ENCODE peak calls at places on chromosomes 6 and 20, in four cellular contexts. K is uterus, I is testis, W is vagina. N is an unnamed sample.

GRCh38 chr20:44176833-44177533 is 10.0 kb downstream of the JPH2 start:
- DNase-seq in K (no peak), W (no peak), I (no peak), N (no peak)

GRCh38 chr6:137926207-137926731 is 59.2 kb downstream of the TNFAIP3 start:
- DNase-seq in I (no peak), W (no peak), K (no peak), N (peak)

GRCh38 chr20:62716198-62716940 is 7.7 kb downstream of the NTSR1 start:
- DNase-seq in K (no peak), I (no peak), W (no peak), N (no peak)

GRCh38 chr6:62775427-62776022 is 435.7 kb upstream of the FKBP1C start:
- DNase-seq in W (no peak), I (no peak), K (no peak), N (no peak)

GRCh38 chr6:128882991-128883571 is at the start of gene LAMA2:
- DNase-seq in I (peak), K (peak), W (no peak), N (peak)

GRCh38 chr6:157471895-157472686 is 91.1 kb downstream of the ZDHHC14 start:
- DNase-seq in K (no peak), I (no peak), W (no peak), N (peak)

GRCh38 chr20:3658019-3658707 is 5.0 kb downstream of the GFRA4 start:
- DNase-seq in I (no peak), K (no peak), W (no peak), N (no peak)

GRCh38 chr6:47787620-47788497 is 6.0 kb downstream of the OPN5 start:
- DNase-seq in I (peak), K (peak), W (no peak), N (peak)

GRCh38 chr20:62688855-62689460 is 19.7 kb upstream of the NTSR1 start:
- DNase-seq in I (no peak), W (no peak), K (no peak), N (no peak)

GRCh38 chr6:138105880-138106664 is 1.1 kb downstream of the PERP start:
- DNase-seq in I (no peak), K (no peak), W (no peak), N (no peak)

GRCh38 chr6:148509152-148509571 is 166.5 kb downstream of the SASH1 start:
- DNase-seq in W (no peak), I (no peak), K (no peak), N (no peak)

GRCh38 chr6:15744824-15745402 is 82.1 kb upstream of the DTNBP1 start:
- DNase-seq in I (no peak), K (no peak), W (no peak), N (no peak)

GRCh38 chr6:14655201-14655988 is 537.8 kb downstream of the CD83 start:
- DNase-seq in K (no peak), W (no peak), I (no peak), N (no peak)

GRCh38 chr6:139990865-139991264 is 616.4 kb upstream of the CITED2 start:
- DNase-seq in I (no peak), K (no peak), W (no peak), N (peak)

GRCh38 chr6:138237463-138237862 is 19.2 kb upstream of the PBOV1 start:
- DNase-seq in I (no peak), W (no peak), K (no peak), N (no peak)

GRCh38 chr6:169232507-169232931 is 21.1 kb downstream of the THBS2 start:
- DNase-seq in I (no peak), K (no peak), W (peak), N (no peak)

GRCh38 chr6:72218125-72218524 is 331.8 kb downstream of the RIMS1 start:
- DNase-seq in K (no peak), W (no peak), I (peak), N (peak)

GRCh38 chr20:50043573-50044352 is 61.0 kb downstream of the SNAI1 start:
- DNase-seq in K (no peak), I (no peak), W (no peak), N (no peak)

GRCh38 chr20:50044353-50044960 is 61.7 kb downstream of the SNAI1 start:
- DNase-seq in W (no peak), K (no peak), I (no peak), N (no peak)

GRCh38 chr20:50040432-50041237 is 57.9 kb downstream of the SNAI1 start:
- DNase-seq in W (no peak), K (no peak), I (no peak), N (no peak)

GRCh38 chr20:50041238-50041915 is 58.6 kb downstream of the SNAI1 start:
- DNase-seq in W (no peak), K (no peak), I (no peak), N (no peak)

DNA sequence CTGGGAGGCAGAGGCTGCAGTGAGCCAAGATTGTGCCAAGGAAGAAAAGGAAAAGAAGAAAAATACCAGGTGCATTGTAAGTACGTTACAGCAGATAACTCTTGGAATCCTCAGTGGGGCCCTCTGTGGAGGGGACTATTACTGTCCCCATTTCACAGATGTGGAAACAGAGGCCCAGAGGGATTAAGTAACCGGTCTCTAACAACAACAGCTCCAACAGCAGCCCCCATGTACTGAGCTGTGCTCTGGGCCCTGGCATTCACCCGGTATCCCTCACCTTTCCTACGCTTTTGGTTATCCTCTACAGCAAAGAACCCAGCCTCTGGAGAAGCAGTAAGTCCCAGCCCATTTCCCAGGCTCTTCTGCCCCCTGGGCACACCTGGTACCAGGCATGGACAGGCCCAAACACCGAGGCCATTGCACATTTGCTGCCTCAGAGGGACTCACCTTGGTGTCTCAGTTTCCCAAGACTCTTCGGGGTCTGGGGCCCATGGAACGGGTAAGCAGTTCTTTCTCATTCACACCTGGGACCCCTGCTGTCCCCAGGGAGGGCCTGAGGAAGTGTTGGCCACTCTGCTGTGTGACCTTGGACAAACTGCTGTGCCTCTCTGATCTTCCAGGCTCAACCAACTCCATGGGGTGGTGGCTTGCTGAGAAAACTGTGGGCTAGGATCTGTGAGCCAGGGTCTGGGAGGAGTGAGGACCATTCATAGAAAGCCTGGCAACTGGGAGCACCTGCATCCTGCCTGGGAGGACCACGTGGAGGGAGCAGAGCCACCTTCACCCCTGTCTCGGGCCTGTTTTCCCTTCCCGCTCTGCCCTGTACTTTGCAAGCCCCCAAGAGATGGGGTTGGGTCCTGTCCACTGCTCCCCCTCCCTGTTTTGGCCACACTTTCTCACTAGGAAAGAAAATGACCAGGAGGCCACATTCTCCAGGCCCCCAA is 59.9 kb downstream of the SNAI1 start:
- DNase-seq in K (no peak), I (no peak), W (no peak), N (no peak)
- TF ChIP-seq POLR2A in K (no peak), I (no peak), W (no peak), N (no peak)

GRCh38 chr20:7858851-7859250 is 81.4 kb downstream of the HAO1 start:
- DNase-seq in K (no peak), I (no peak), W (no peak), N (no peak)
- H3K27ac ChIP-seq in K (no peak), I (no peak), W (no peak), N (no peak)

GRCh38 chr20:15867899-15868298 is 705.3 kb downstream of the KIF16B start:
- DNase-seq in W (no peak), K (no peak), I (no peak), N (no peak)
- TF ChIP-seq CTCF in W (no peak), K (no peak), I (no peak), N (no peak)

DNA sequence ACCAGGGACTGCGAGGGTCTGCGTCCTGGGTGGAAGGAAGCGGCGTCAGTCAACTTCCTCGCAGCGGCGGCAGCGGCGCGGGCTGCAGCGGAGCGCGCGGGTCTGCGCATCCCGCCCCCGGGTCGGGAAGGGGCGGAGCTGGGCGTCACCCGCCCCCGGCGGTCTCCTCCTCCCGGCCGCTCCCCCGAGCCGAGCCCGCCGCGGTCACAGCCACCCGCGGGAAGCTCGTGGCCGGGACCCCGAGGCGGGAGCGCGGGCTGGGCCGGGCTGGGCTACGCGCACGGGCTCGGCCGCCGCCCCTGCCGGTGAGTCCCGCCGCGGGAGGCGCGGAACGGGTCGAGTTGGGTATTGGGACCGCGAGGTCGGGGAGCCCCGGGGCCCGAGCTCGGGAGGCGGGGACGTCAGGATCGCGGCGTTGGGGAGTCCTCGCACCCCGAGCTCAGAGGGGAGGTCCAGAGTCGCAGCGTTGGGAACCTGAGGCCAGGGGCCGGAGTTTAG is at the start of gene PAQR8:
- DNase-seq in W (no peak), K (peak), I (peak), N (peak)
- TF ChIP-seq POLR2A in W (peak), K (peak), I (no peak), N (peak)

GRCh38 chr20:22582960-22583772 is 1.2 kb downstream of the FOXA2 start:
- DNase-seq in K (no peak), W (no peak), I (no peak), N (no peak)

GRCh38 chr20:22582386-22582959 is 1.9 kb downstream of the FOXA2 start:
- DNase-seq in I (no peak), K (no peak), W (no peak), N (no peak)

GRCh38 chr20:22584630-22584921 is 204 bp upstream of the FOXA2 start:
- DNase-seq in K (no peak), I (no peak), W (no peak), N (peak)

GRCh38 chr20:22584922-22585785 is 782 bp upstream of the FOXA2 start:
- DNase-seq in I (no peak), W (no peak), K (no peak), N (peak)

GRCh38 chr20:22583773-22584629 is at the start of gene FOXA2:
- DNase-seq in W (no peak), K (no peak), I (no peak), N (peak)
- H3K27ac ChIP-seq in W (no peak), K (no peak), I (no peak), N (peak)

GRCh38 chr6:52697903-52698302 is 27.0 kb downstream of the TMEM14A start:
- DNase-seq in K (no peak), W (no peak), I (no peak), N (no peak)
- TF ChIP-seq CTCF in K (no peak), W (no peak), I (no peak), N (no peak)

N was measured in thyroid gland.